ENCODE peak calls at places on chromosomes 3 and 15, in ten cellular contexts. Q is CD4-positive, alpha-beta T cell; Z is KBM-7; B is GM13976; C is stimulated activated CD4-positive, alpha-beta T cell treated with anti-CD3 and anti-CD28 coated beads, Interleukin-15, amount 100 ng/mL, for 1 hour; M is natural killer cell; H is endothelial cell; U is SHP77; N is D341Med; W is GM04504. G is an unnamed sample.
A peak's percentile ranks its signal among the peaks of the same experiment; 100 is the strongest.

GRCh38 chr15:97817266-97817890 is 143.1 kb upstream of the ARRDC4 start:
- DNase-seq in Q (no peak), Z (no peak), B (no peak), C (no peak), M (no peak), H (no peak), U (no peak), N (no peak), W (no peak), G (no peak)

GRCh38 chr3:136752046-136752326 is 192 bp downstream of the STAG1 start:
- DNase-seq in Q (no peak), Z (no peak), B (peak; percentile 64), C (no peak), M (no peak), H (no peak), U (no peak), N (peak; percentile 85), W (no peak), G (peak; percentile 71)

GRCh38 chr3:99499235-99499798 is 139.1 kb upstream of the COL8A1 start:
- DNase-seq in Q (no peak), Z (peak; percentile 31), B (peak; percentile 28), C (no peak), M (no peak), H (peak; percentile 49), U (peak; percentile 51), N (peak; percentile 68), W (no peak), G (peak; percentile 26)

GRCh38 chr3:174302746-174303315 is 556.3 kb upstream of the NAALADL2 start:
- DNase-seq in Q (no peak), Z (no peak), B (no peak), C (no peak), M (no peak), H (no peak), U (no peak), N (no peak), W (no peak), G (no peak)

GRCh38 chr3:114241259-114241658 is 3.9 kb upstream of the ZNF80 start:
- DNase-seq in Q (no peak), Z (no peak), B (no peak), C (no peak), M (no peak), H (no peak), U (no peak), N (no peak), W (no peak), G (no peak)

GRCh38 chr3:76024640-76025039 is 239.3 kb upstream of the ZNF717 start:
- DNase-seq in Q (no peak), Z (no peak), B (no peak), C (no peak), M (no peak), H (no peak), U (peak; percentile 27), N (peak; percentile 21), W (no peak), G (no peak)

GRCh38 chr3:64451283-64452012 is 226.2 kb upstream of the PRICKLE2 start:
- DNase-seq in Q (no peak), Z (no peak), B (no peak), C (no peak), M (no peak), H (no peak), U (no peak), N (no peak), W (no peak), G (no peak)

GRCh38 chr3:2514031-2514430 is 415.4 kb downstream of the CNTN4 start:
- DNase-seq in Q (no peak), Z (no peak), B (no peak), C (no peak), M (no peak), H (no peak), U (no peak), N (no peak), W (no peak), G (no peak)

GRCh38 chr3:65642903-65643302 is 395.8 kb downstream of the MAGI1 start:
- DNase-seq in Q (no peak), Z (no peak), B (no peak), C (no peak), M (no peak), H (no peak), U (no peak), N (no peak), W (no peak), G (no peak)

GRCh38 chr3:100637197-100637631 is 27.8 kb downstream of the ADGRG7 start:
- DNase-seq in Q (no peak), Z (no peak), B (no peak), C (no peak), M (no peak), H (no peak), U (no peak), N (no peak), W (no peak), G (no peak)

GRCh38 chr3:27533718-27534578 is 49.8 kb upstream of the SLC4A7 start:
- DNase-seq in Q (peak; percentile 2), Z (no peak), B (peak; percentile 38), C (no peak), M (no peak), H (peak; percentile 39), U (peak; percentile 22), N (no peak), W (peak; percentile 99), G (peak; percentile 28)

GRCh38 chr3:12897537-12898289 is 56.3 kb upstream of the RPL32 start:
- DNase-seq in Q (no peak), Z (no peak), B (no peak), C (no peak), M (no peak), H (no peak), U (peak; percentile 15), N (no peak), W (no peak), G (no peak)

GRCh38 chr15:25903024-25903581 is 40.0 kb upstream of the ATP10A start:
- DNase-seq in Q (no peak), Z (peak; percentile 18), B (no peak), C (no peak), M (no peak), H (no peak), U (no peak), N (no peak), W (no peak), G (no peak)

GRCh38 chr15:32675474-32675873 is 34.0 kb downstream of the SCG5 start:
- DNase-seq in Q (no peak), Z (no peak), B (no peak), C (no peak), M (no peak), H (no peak), U (no peak), N (no peak), W (no peak), G (no peak)

GRCh38 chr15:70426065-70426821 is 328.5 kb upstream of the TLE3 start:
- DNase-seq in Q (no peak), Z (no peak), B (no peak), C (no peak), M (no peak), H (no peak), U (no peak), N (no peak), W (no peak), G (no peak)

GRCh38 chr3:87069963-87070362 is 79.0 kb upstream of the VGLL3 start:
- DNase-seq in Q (no peak), Z (no peak), B (no peak), C (no peak), M (no peak), H (no peak), U (no peak), N (no peak), W (no peak), G (no peak)

GRCh38 chr15:96243701-96244100 is 86.8 kb upstream of the NR2F2 start:
- DNase-seq in Q (no peak), Z (no peak), B (no peak), C (no peak), M (no peak), H (no peak), U (no peak), N (no peak), W (no peak), G (no peak)

GRCh38 chr15:100131321-100132224 is 210.2 kb downstream of the ADAMTS17 start:
- DNase-seq in Q (peak; percentile 6), Z (no peak), B (peak; percentile 56), C (peak; percentile 22), M (no peak), H (no peak), U (no peak), N (no peak), W (no peak), G (peak; percentile 25)

GRCh38 chr3:194161181-194162045 is 25.5 kb downstream of the HES1 start:
- DNase-seq in Q (no peak), Z (no peak), B (no peak), C (no peak), M (no peak), H (no peak), U (no peak), N (no peak), W (no peak), G (no peak)

GRCh38 chr15:55279746-55280351 is 9.8 kb downstream of the RAB27A start:
- DNase-seq in Q (peak; percentile 40), Z (no peak), B (peak; percentile 51), C (no peak), M (peak; percentile 49), H (no peak), U (no peak), N (no peak), W (peak; percentile 73), G (peak; percentile 58)

GRCh38 chr3:43998841-43999805 is 242.6 kb upstream of the TOPAZ1 start:
- DNase-seq in Q (no peak), Z (peak; percentile 84), B (peak; percentile 91), C (no peak), M (no peak), H (peak; percentile 32), U (no peak), N (peak; percentile 80), W (no peak), G (peak; percentile 82)

GRCh38 chr3:188349963-188350332 is 196.0 kb downstream of the LPP start:
- DNase-seq in Q (no peak), Z (no peak), B (no peak), C (no peak), M (no peak), H (no peak), U (no peak), N (no peak), W (no peak), G (no peak)

GRCh38 chr3:178182337-178182761 is 353.9 kb upstream of the KCNMB2 start:
- DNase-seq in Q (no peak), Z (no peak), B (no peak), C (no peak), M (no peak), H (no peak), U (peak; percentile 52), N (no peak), W (no peak), G (no peak)

GRCh38 chr3:127718916-127719290 is 46.2 kb downstream of the ABTB1 start:
- DNase-seq in Q (no peak), Z (no peak), B (no peak), C (no peak), M (no peak), H (no peak), U (no peak), N (no peak), W (no peak), G (no peak)

GRCh38 chr3:131608741-131609140 is 106.0 kb upstream of the MRPL3 start:
- DNase-seq in Q (no peak), Z (no peak), B (no peak), C (no peak), M (no peak), H (no peak), U (no peak), N (no peak), W (no peak), G (no peak)

GRCh38 chr3:128266453-128266852 is 113.2 kb downstream of the EEFSEC start:
- DNase-seq in Q (no peak), Z (no peak), B (no peak), C (no peak), M (no peak), H (no peak), U (no peak), N (no peak), W (no peak), G (no peak)

GRCh38 chr3:106063909-106064308 is 195.1 kb upstream of the CBLB start:
- DNase-seq in Q (no peak), Z (no peak), B (no peak), C (no peak), M (no peak), H (no peak), U (no peak), N (no peak), W (no peak), G (no peak)

GRCh38 chr3:15439476-15439875 is 12.1 kb downstream of the EAF1 start:
- DNase-seq in Q (no peak), Z (no peak), B (no peak), C (no peak), M (no peak), H (no peak), U (no peak), N (no peak), W (no peak), G (no peak)

G was measured in GM20000.